ENCODE peak calls at places on chromosomes 4 and X, in four cellular contexts. B is AG10803, P is cardiac muscle cell, S is adrenal gland. K is an unnamed sample.
A peak's percentile ranks its signal among the peaks of the same experiment; 100 is the strongest.

GRCh38 chr4:86967798-86968197 is 33.0 kb downstream of the AFF1 start:
- DNase-seq in B (peak; percentile 38), P (no peak), S (no peak), K (no peak)

GRCh38 chrX:2691543-2692220 is 587 bp downstream of the CD99 start:
- DNase-seq in B (peak; percentile 47), P (peak; percentile 48), S (peak; percentile 43), K (no peak)

GRCh38 chrX:19893722-19894121 is 6.3 kb upstream of the SH3KBP1 start:
- DNase-seq in B (peak; percentile 76), P (no peak), S (no peak), K (peak; percentile 28)

GRCh38 chr4:101724093-101724492 is 66.4 kb upstream of the BANK1 start:
- DNase-seq in B (no peak), P (no peak), S (no peak), K (no peak)

GRCh38 chr4:103193457-103193856 is 4.7 kb downstream of the CENPE start:
- DNase-seq in B (no peak), P (no peak), S (no peak), K (no peak)

GRCh38 chrX:153381684-153382532 is 19.2 kb downstream of the PNMA6E start:
- DNase-seq in B (peak; percentile 92), P (peak; percentile 78), S (peak; percentile 80), K (peak; percentile 62)

GRCh38 chr4:32470087-32470585 is 1750.0 kb downstream of the PCDH7 start:
- DNase-seq in B (no peak), P (no peak), S (no peak), K (no peak)

GRCh38 chr4:41681054-41681453 is 67.5 kb downstream of the PHOX2B start:
- DNase-seq in B (no peak), P (no peak), S (no peak), K (no peak)

GRCh38 chrX:9681011-9681410 is 84.6 kb downstream of the GPR143 start:
- DNase-seq in B (no peak), P (no peak), S (no peak), K (no peak)

GRCh38 chrX:9681422-9681821 is 84.2 kb downstream of the GPR143 start:
- DNase-seq in B (peak; percentile 23), P (no peak), S (no peak), K (no peak)

GRCh38 chrX:9682861-9683260 is 82.8 kb downstream of the GPR143 start:
- DNase-seq in B (no peak), P (no peak), S (no peak), K (no peak)

GRCh38 chrX:9683350-9683749 is 82.3 kb downstream of the GPR143 start:
- DNase-seq in B (no peak), P (no peak), S (no peak), K (no peak)

GRCh38 chrX:9682456-9682855 is 83.2 kb downstream of the GPR143 start:
- DNase-seq in B (peak; percentile 29), P (peak; percentile 53), S (no peak), K (no peak)
- TF ChIP-seq CTCF in B (peak; percentile 44), P (peak; percentile 19), S (peak; percentile 10), K (no peak)

GRCh38 chrX:13081385-13082285 is 37.2 kb upstream of the FAM9C start:
- DNase-seq in B (peak; percentile 41), P (no peak), S (no peak), K (no peak)
- H3K4me3 ChIP-seq in B (no peak overlapping the region), P (no peak overlapping the region), S (no peak overlapping the region), K (no peak overlapping the region)

GRCh38 chrX:40366661-40367060 is 214.1 kb upstream of the ATP6AP2 start:
- DNase-seq in B (no peak), P (no peak), S (no peak), K (no peak)
- TF ChIP-seq CTCF in B (no peak), P (no peak), S (no peak), K (no peak)

GRCh38 chrX:101658661-101659477 is 781 bp downstream of the ARMCX2 start:
- DNase-seq in B (peak; percentile 52), P (peak; percentile 64), S (peak; percentile 73), K (no peak)
- H3K4me3 ChIP-seq in B (peak overlapping the region; percentile 81), P (peak overlapping the region; percentile 60), S (peak overlapping the region; percentile 49), K (peak overlapping the region; percentile 67)

K was measured in AG04449.